ENCODE peak calls at places on chromosomes 13 and 19, in nine cellular contexts. O is HCT116, H is GM12891, P is GM12892, Z is Panc1, M is SK-N-MC, D is breast epithelium, Y is stomach, C is GM23338. G is an unnamed sample.

GRCh38 chr13:110393761-110394160 is 86.7 kb downstream of the COL4A2 start:
- DNase-seq in P (no peak), D (no peak), Z (no peak), C (no peak), H (no peak), O (no peak), Y (no peak), M (no peak), G (no peak)

GRCh38 chr13:110444226-110444653 is 117.3 kb downstream of the RAB20 start:
- DNase-seq in O (peak), D (no peak), H (no peak), C (no peak), P (no peak), Z (no peak), Y (no peak), M (no peak), G (no peak)

GRCh38 chr19:16876904-16877361 is 11.9 kb upstream of the F2RL3 start:
- DNase-seq in D (no peak), O (no peak), C (no peak), H (no peak), Y (no peak), M (no peak), P (no peak), Z (no peak), G (no peak)

GRCh38 chr19:322616-323015 is 22.0 kb downstream of the MIER2 start:
- DNase-seq in C (no peak), H (no peak), Z (no peak), M (no peak), O (no peak), D (no peak), Y (no peak), P (no peak), G (no peak)

GRCh38 chr19:15332311-15332996 is at the start of gene BRD4:
- DNase-seq in C (peak), Y (peak), Z (no peak), O (no peak), H (peak), M (no peak), P (peak), D (peak), G (no peak)

GRCh38 chr13:103349664-103350063 is 283.4 kb upstream of the SLC10A2 start:
- DNase-seq in P (no peak), H (no peak), C (no peak), D (no peak), Y (no peak), M (no peak), Z (no peak), O (no peak), G (no peak)

GRCh38 chr19:15836345-15836594 is 20.8 kb upstream of the OR10H1 start:
- DNase-seq in H (no peak), Z (no peak), C (no peak), Y (no peak), P (no peak), M (no peak), O (no peak), D (no peak), G (no peak)

GRCh38 chr13:72205773-72206172 is 338.8 kb upstream of the DACH1 start:
- DNase-seq in Y (no peak), P (no peak), D (no peak), C (no peak), M (no peak), Z (no peak), O (peak), H (no peak), G (no peak)

GRCh38 chr19:29860492-29860891 is 48.7 kb downstream of the CCNE1 start:
- DNase-seq in P (no peak), O (peak), H (no peak), M (no peak), Z (no peak), C (peak), Y (no peak), D (no peak), G (no peak)

GRCh38 chr13:83498486-83499190 is 383.6 kb downstream of the SLITRK1 start:
- DNase-seq in M (no peak), Z (no peak), D (no peak), Y (no peak), P (no peak), O (no peak), C (no peak), H (no peak), G (no peak)

GRCh38 chr19:33100894-33101644 is 20.1 kb downstream of the GPATCH1 start:
- DNase-seq in Z (peak), D (no peak), Y (peak), M (no peak), P (no peak), O (no peak), C (no peak), H (no peak), G (no peak)

GRCh38 chr13:38361551-38362262 is 12.1 kb downstream of the UFM1 start:
- DNase-seq in M (no peak), Y (no peak), O (no peak), Z (no peak), C (no peak), H (no peak), P (no peak), D (no peak), G (no peak)

GRCh38 chr13:82597737-82598136 is 1284.5 kb downstream of the SLITRK1 start:
- DNase-seq in C (peak), P (no peak), H (no peak), Y (no peak), O (no peak), D (no peak), M (no peak), Z (no peak), G (no peak)

DNA sequence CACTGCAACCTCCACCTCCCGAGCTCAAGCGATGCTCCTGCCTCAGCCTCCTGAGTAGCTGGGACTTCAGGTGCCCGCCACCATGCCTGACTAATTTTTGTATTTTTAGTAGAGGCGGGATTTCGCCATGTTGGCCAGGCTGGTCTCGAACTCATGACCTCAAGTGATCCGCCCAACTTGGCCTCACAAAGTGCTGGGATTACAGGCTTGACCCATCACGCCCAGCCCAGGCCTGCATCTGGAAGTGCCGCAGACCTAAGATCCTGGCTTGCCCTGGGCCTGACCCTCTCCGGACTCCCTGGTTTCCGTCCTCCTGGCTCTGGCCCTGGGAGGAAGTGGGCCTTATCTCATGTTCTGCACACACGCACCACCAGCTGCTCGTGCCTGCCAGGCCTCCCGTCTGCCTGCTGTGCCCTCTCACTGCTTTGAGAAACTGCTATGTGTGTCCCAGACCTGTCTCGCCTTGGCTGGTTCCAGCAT is 4.7 kb upstream of the PTGIR start:
- DNase-seq in P (no peak), Y (peak), O (no peak), D (no peak), M (no peak), H (no peak), C (no peak), Z (no peak), G (no peak)
- TF ChIP-seq POLR2AphosphoS5 in P (no peak), Y (no peak), O (no peak), D (no peak), M (no peak), H (no peak), C (no peak), Z (no peak), G (no peak)

GRCh38 chr19:54173951-54174817 is 1.2 kb upstream of the TMC4 start:
- DNase-seq in O (no peak), Z (no peak), C (peak), P (no peak), D (no peak), H (no peak), Y (no peak), M (no peak), G (no peak)

GRCh38 chr19:54179262-54179587 is 6.3 kb upstream of the TMC4 start:
- DNase-seq in Z (no peak), D (no peak), Y (no peak), C (no peak), O (no peak), H (no peak), M (no peak), P (no peak), G (no peak)

GRCh38 chr19:54179921-54180452 is 7.0 kb upstream of the TMC4 start:
- DNase-seq in O (no peak), M (no peak), P (no peak), H (no peak), Y (peak), C (peak), Z (no peak), D (no peak), G (no peak)

GRCh38 chr19:54180691-54181091 is 7.7 kb upstream of the TMC4 start:
- DNase-seq in Y (no peak), H (no peak), M (no peak), Z (no peak), P (no peak), C (no peak), D (no peak), O (no peak), G (no peak)

DNA sequence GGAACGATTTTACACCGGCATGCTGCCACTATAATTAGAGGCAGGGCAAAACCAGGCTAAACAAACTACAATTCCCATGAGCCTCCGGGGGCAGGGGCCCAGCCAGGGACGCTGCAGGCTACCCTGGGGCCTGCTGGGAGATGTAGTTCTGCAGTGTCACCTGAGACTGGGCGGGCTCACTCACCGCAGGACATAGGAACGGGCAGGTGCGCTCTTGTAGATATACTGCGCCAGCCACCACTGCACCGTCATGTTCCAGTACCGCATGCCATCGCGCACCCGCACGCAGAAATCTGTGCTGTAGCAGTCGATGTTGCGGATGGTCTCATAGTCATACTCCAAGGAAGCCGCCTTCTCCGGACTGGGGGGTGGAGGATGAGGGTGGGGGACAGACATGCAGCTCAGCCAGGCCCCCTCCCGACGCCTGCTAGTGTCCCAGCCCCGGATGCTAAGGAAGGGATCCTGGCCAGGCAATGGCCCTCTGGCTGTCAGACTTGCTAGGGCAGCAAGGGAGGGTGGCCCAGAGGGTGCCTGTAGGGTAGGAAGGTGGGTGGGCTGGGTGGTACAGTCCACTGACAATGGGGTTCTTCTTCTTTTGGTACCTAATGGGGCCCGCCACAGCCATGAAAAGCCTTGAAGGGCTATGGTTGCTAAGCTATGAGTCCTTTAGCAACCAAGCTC is 5.8 kb upstream of the TMC4 start:
- DNase-seq in H (no peak), M (no peak), P (no peak), D (no peak), Y (peak), C (peak), O (no peak), Z (no peak), G (no peak)
- TF ChIP-seq POLR2AphosphoS5 in H (no peak), M (no peak), P (no peak), D (no peak), Y (no peak), C (peak), O (no peak), Z (peak), G (no peak)

GRCh38 chr19:3556978-3557460 is 367 bp downstream of the MFSD12 start:
- DNase-seq in C (peak), H (no peak), P (no peak), Y (peak), Z (no peak), D (no peak), M (no peak), O (no peak), G (no peak)
- TF ChIP-seq POLR2AphosphoS5 in C (no peak), H (no peak), P (peak), Y (no peak), Z (no peak), D (no peak), M (no peak), O (no peak), G (no peak)

DNA sequence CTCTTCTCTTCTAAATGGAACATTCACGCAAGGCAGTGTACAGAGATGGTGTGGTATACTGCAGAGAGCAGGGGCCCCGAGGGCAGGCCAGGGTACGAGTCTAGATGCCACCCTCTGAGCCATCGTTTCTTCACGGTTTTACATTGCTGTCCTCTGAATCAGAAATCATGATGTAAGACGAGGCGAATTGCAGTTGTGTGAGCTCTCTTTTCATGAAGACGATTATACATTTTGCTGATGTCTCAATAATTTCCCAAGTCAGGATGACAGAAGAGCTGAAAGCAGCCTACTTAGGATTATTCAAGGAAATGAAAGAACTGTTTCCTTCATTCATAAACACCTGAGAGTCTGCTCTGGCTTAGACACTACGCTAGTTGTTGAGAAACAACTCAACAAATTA is 93.8 kb upstream of the RNF113B start:
- DNase-seq in Y (no peak), M (no peak), H (no peak), C (no peak), P (no peak), Z (no peak), D (no peak), O (no peak), G (no peak)
- TF ChIP-seq POLR2AphosphoS5 in Y (no peak), M (no peak), H (no peak), C (no peak), P (no peak), Z (no peak), D (no peak), O (no peak), G (no peak)

DNA sequence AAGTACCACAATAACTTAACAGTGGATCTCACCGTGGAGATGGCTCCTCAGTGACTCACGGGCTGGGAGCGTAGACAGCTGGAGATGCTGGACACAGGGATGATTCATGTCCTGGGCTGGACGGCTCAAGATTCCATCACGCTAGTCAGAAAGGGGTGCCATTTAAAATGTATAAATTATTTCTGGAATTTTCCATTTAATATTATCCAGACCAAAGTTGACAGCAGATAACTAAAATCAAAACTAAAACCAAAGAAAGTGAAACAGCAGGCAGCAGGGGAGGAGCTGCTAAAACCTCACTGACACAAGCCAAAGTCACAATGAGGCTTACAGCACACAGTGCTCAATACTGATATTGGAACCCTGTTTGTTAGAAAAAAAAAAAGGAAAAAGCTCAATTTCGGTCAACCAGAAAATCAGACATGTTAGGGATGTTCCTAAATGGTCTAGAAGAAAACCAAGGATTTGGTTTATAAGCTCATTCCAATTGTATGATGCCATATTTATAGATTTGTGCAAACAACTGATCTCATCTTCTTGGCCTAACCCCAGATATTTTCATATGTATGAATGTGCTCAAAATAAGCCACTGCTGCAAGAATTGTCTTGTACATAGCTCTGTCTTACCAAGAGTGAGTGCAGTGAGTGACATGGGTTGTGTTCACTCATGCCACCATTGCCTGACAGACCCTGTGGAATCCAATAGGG is 111.8 kb downstream of the SACS start:
- DNase-seq in D (no peak), O (peak), M (no peak), Z (peak), P (no peak), H (peak), C (no peak), Y (no peak), G (no peak)
- TF ChIP-seq POLR2AphosphoS5 in D (no peak), O (no peak), M (no peak), Z (no peak), P (no peak), H (no peak), C (no peak), Y (no peak), G (peak)

DNA sequence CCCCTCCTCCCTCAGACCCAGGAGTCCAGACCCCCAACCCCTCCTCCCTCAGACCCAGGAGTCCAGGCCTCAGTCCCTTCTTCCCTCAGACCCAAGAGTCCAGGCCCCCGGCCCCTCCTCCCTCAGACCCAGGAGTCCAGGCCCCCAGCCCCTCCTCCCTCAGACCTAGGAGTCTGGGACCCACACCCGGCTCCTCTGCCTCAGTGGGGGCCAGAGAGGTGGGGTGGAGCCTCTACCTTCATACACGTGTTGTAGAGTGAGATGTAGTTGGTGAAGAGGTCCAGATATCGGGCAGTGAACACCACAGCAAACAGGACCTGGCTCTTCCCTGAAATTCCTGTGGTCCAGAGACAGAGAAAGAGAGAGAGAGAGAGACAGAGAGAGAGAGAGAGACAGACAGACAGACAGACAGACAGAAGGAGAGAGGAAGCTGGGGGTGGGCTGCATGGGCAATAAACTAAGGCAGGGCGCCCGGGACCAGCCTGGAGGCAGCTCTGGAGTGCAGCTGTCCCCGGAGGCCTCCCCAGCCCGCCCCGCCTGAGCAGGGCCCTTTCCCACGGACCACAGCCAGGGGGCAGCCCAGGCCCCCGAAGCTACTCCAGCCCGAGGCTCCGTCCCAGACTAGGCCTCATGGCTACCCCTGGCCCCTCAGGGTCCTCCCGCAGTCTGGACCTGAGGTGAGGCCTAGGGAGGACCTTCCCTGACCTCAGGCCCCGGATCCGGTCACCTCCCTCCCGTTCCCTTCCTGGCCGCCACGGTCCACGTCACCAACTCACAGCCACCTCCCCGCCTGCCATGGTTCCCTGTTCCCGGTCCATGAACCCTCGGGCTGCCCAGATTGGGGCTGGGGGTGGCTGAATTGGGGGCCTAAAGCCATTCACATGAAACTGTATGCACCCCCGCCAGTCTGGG is 907 bp downstream of the KDELR1 start:
- DNase-seq in Z (no peak), H (peak), P (peak), C (peak), D (peak), O (no peak), Y (peak), M (no peak), G (no peak)
- TF ChIP-seq POLR2AphosphoS5 in Z (no peak), H (no peak), P (no peak), C (no peak), D (peak), O (no peak), Y (no peak), M (no peak), G (peak)

DNA sequence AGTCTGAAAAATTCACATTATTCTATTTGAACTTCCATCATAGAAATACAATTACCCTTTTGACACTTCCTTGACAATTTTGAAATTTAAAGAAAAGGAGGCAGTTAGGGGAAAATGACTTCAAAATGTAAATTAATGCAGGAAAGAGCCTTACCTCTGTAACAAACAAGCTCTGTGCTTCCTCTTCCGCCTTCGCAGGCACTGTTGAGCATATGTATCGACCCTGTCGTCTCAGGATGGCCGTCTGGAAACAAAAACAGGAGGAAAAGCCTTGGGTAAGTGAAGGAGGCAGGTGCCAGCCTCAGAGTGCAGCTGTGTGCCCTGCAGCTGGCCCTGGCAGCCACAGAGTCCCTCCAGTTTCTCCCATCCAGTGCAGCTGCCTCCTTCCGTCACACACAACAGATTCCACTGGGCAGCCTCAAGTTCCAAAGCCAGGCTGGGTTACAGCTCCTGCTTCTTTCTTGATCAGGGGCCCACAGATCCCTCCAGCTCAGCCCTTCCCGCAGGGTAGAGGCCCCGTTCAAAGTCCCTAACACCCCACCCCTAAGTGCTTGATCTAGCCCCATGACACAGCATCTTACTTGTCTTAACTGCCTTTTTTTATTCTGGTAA is 47.7 kb downstream of the DOCK9 start:
- DNase-seq in D (no peak), Y (no peak), C (peak), H (no peak), Z (no peak), M (no peak), P (no peak), O (no peak), G (no peak)
- TF ChIP-seq POLR2AphosphoS5 in D (no peak), Y (no peak), C (no peak), H (no peak), Z (no peak), M (no peak), P (no peak), O (no peak), G (no peak)